ENCODE peak calls at places on chromosomes 3 and 15, in nine cellular contexts. F is neural progenitor cell, W is skeletal muscle cell, B is left ventricle myocardium inferior, P is LNCaP clone FGC, R is fibroblast of villous mesenchyme, J is AG09309, N is H1, T is A549. E is an unnamed sample.

GRCh38 chr3:16086690-16087089 is 87.8 kb upstream of the GALNT15 start:
- DNase-seq in J (no peak), W (no peak), B (no peak), P (no peak), N (no peak), F (peak), T (no peak), R (no peak), E (no peak)

GRCh38 chr3:126154391-126155279 is 25.8 kb downstream of the ALDH1L1 start:
- DNase-seq in F (no peak), J (no peak), R (no peak), B (no peak), W (no peak), N (no peak), T (no peak), P (no peak), E (no peak)

GRCh38 chr3:45593708-45594601 is 596 bp upstream of the LIMD1 start:
- DNase-seq in W (no peak), R (peak), B (peak), F (peak), N (no peak), J (no peak), P (no peak), T (peak), E (peak)

GRCh38 chr3:64730651-64731050 is 42.9 kb upstream of the ADAMTS9 start:
- DNase-seq in W (no peak), R (no peak), P (no peak), F (no peak), J (no peak), T (no peak), B (no peak), N (no peak), E (no peak)

GRCh38 chr3:160437083-160437455 is 12.5 kb downstream of the TRIM59 start:
- DNase-seq in B (no peak), W (no peak), N (no peak), R (no peak), J (no peak), P (no peak), F (no peak), T (no peak), E (no peak)

GRCh38 chr15:75823860-75824613 is 19.2 kb upstream of the UBE2Q2 start:
- DNase-seq in F (peak), T (peak), B (no peak), R (no peak), P (no peak), J (no peak), N (no peak), W (no peak), E (peak)

GRCh38 chr15:88624156-88624970 is 3.2 kb downstream of the AEN start:
- DNase-seq in F (peak), T (no peak), W (no peak), P (no peak), R (peak), N (no peak), B (no peak), J (no peak), E (no peak)

GRCh38 chr15:64148581-64148980 is 3.0 kb upstream of the SNX22 start:
- DNase-seq in W (no peak), N (no peak), J (no peak), F (no peak), R (no peak), P (no peak), T (no peak), B (no peak), E (no peak)

GRCh38 chr3:121430816-121431215 is 115.0 kb downstream of the POLQ start:
- DNase-seq in N (no peak), T (no peak), W (no peak), P (no peak), R (no peak), B (no peak), J (no peak), F (no peak), E (no peak)

GRCh38 chr15:37695719-37696118 is 238.7 kb upstream of the TMCO5A start:
- DNase-seq in P (no peak), N (no peak), T (no peak), R (no peak), B (no peak), J (no peak), F (no peak), W (peak), E (no peak)

GRCh38 chr3:68059628-68060027 is 405.2 kb upstream of the SUCLG2 start:
- DNase-seq in F (no peak), B (no peak), P (no peak), N (no peak), R (no peak), J (no peak), W (no peak), T (no peak), E (no peak)

GRCh38 chr15:74200394-74200793 is 2.2 kb downstream of the STRA6 start:
- DNase-seq in R (peak), B (no peak), T (peak), P (no peak), F (no peak), W (no peak), N (no peak), J (no peak), E (no peak)

GRCh38 chr3:12574656-12575055 is 17.8 kb downstream of the MKRN2 start:
- DNase-seq in T (no peak), B (no peak), W (no peak), F (no peak), P (no peak), N (no peak), J (no peak), R (no peak), E (no peak)

GRCh38 chr3:17579289-17580031 is 163.0 kb downstream of the TBC1D5 start:
- DNase-seq in T (no peak), N (no peak), R (peak), F (no peak), B (no peak), P (no peak), W (no peak), J (no peak), E (no peak)

GRCh38 chr15:92908369-92909057 is 8.4 kb downstream of the CHD2 start:
- DNase-seq in R (no peak), J (no peak), W (no peak), F (no peak), N (no peak), T (no peak), B (no peak), P (no peak), E (no peak)
- H3K4me3 ChIP-seq in R (peak), J (no peak), W (peak), F (no peak), N (no peak), T (peak), B (peak), P (peak), E (no peak)

DNA sequence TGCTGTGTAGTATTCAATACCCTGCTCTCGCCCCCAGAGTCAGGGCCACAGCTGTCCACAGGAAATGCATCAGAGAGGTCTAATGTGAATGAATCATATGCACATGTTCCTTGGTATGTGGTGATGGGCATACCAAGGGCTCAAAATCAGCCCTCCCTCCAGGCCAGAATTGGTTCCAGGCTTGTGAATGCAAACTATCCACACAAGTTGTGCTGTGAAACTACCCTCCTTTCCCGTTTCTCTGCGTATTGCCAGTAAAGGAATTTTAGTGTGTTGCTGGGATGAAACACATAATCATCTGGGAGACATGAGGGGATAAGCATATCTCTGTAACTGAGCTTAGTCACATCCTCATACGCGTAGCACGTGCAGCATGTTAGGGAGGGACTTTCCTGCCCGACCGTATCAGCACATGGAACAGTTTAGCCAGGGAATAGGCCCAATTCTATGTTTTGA is 9.2 kb upstream of the MME start:
- DNase-seq in W (peak), T (no peak), R (peak), N (no peak), F (no peak), J (peak), B (no peak), P (no peak), E (no peak)
- H3K4me3 ChIP-seq in W (no peak), T (no peak), R (no peak), N (no peak), F (no peak), J (no peak), B (no peak), P (no peak), E (no peak)

DNA sequence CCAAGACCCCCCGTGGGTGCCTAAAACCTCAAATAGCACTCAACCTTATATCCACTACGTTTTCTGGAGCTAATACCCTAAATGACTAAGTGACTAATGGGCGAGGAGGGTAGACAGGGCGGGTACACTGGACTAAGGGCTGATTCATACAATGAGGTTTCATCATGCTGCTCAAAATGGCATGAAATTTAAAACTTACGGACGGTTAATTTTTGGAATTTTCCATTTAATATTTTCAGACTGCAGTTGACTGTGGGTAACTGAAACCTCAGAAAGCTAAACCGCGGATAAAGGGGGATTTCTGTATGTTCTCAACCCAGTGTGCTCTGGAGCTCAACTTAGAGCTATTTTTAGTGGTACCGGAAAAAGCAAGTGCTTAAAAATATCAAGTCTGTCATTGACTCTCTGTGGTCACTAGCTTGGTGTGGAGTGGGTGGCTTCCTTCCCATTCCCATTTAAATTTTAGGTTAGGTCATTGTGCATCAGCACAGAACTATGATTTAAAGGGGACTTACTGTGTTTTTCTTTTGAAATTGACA is 72.9 kb downstream of the LRRC28 start:
- DNase-seq in P (no peak), T (peak), W (peak), N (no peak), J (peak), F (no peak), B (no peak), R (peak), E (no peak)
- H3K4me3 ChIP-seq in P (no peak), T (peak), W (peak), N (no peak), J (peak), F (no peak), B (peak), R (peak), E (no peak)

GRCh38 chr3:9362731-9363530 is at the start of gene THUMPD3:
- DNase-seq in R (peak), T (peak), J (peak), F (peak), B (peak), W (peak), N (peak), P (peak), E (peak)

GRCh38 chr3:9361691-9362388 is 1.0 kb upstream of the THUMPD3 start:
- DNase-seq in F (no peak), B (no peak), T (no peak), R (no peak), N (no peak), P (no peak), W (no peak), J (no peak), E (no peak)
- H3K4me3 ChIP-seq in F (peak), B (peak), T (peak), R (peak), N (peak), P (peak), W (peak), J (peak), E (peak)

GRCh38 chr3:42600958-42601675 is 631 bp downstream of the NKTR start:
- DNase-seq in J (peak), F (peak), W (peak), R (peak), T (peak), P (no peak), N (peak), B (peak), E (peak)
- H3K4me3 ChIP-seq in J (peak), F (peak), W (peak), R (peak), T (peak), P (peak), N (peak), B (peak), E (peak)

DNA sequence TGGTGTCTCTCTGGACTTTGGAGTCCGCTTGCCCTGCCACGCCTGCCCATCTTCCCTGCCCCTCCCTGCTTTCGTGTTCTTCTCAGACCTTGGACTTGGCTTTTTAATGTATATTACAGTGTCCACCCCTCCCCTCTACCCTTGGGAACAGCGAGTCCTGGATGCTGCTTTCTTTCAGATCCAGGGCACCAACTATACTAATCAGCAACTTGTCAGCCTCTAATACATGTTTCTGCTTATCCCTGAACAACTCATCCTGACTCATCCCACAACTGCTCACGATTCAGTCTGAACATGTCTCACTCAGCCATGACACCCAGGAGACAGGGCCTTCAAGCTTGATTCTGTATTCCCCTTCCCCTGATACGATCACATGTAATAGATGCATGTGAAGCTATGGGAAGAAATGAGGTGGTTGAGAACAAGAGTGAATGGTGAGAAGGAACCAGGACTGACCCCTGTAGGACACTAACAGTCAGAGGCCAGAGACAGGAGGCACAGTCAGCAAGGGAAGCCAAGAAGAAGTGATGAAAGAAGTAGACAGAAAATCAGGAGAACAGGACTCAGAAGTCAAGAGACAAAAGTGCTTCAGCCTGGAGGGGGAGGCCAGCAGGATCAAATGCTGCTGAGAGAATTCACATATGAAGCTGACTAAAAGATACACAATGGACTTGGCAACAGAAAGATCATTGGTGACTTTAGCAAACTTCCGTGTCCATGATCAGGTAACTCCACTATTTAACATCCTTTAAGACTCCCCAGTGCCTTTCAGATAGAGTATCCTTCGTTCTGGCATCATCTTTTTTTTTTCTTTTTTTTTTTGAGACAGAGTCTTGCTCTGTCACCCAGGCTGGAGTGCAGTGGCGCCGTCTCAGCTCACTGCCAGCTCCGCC is 35.4 kb downstream of the BCL2L10 start:
- DNase-seq in J (no peak), F (no peak), B (no peak), T (peak), P (no peak), N (no peak), W (peak), R (peak), E (no peak)
- H3K4me3 ChIP-seq in J (no peak), F (no peak), B (no peak), T (no peak), P (no peak), N (no peak), W (no peak), R (no peak), E (no peak)

GRCh38 chr15:39108021-39108420 is 472.9 kb upstream of the THBS1 start:
- DNase-seq in W (no peak), R (no peak), B (no peak), J (no peak), F (no peak), T (no peak), P (no peak), N (no peak), E (no peak)
- H3K4me3 ChIP-seq in W (no peak), R (no peak), B (no peak), J (no peak), F (no peak), T (no peak), P (no peak), N (no peak), E (no peak)

GRCh38 chr3:169869484-169870304 is at the start of gene LRRC31:
- DNase-seq in B (no peak), F (no peak), T (no peak), W (no peak), P (peak), J (no peak), R (no peak), N (no peak), E (no peak)
- H3K4me3 ChIP-seq in B (no peak), F (no peak), T (no peak), W (no peak), P (no peak), J (no peak), R (no peak), N (no peak), E (no peak)

DNA sequence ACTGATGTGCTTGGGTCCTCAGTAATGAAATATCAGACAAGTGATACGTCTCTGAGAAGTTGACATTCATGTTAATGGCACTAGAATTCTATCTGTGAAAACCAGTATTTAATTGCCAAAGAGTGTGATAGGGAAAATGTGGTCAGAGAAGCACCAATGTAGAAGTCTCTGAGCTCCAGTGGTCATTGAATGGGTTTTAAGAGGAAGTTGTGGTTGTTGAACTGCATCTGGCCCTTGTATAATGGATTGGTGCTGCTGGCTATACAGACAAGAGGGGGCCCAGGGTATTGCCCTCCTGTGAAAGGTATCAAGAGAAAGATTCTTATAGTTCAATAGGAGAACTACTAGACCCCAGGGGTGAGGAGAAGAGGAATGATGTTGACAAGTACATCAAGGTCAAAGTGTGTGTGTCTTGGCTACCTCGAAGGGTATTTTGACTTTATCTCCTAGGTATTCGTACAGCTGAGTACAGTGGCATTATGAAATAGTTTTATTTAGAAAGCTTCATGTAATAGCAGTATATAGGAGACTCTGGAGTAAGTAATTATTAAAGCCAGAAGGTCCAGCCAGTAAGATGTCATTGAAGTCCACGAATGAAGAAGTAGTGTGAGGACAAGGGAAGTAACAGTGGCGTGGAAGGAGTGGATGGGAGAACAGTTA is 47.1 kb downstream of the CHD2 start:
- DNase-seq in J (no peak), T (no peak), W (no peak), R (no peak), N (no peak), F (no peak), B (no peak), P (no peak), E (no peak)
- H3K4me3 ChIP-seq in J (no peak), T (no peak), W (no peak), R (no peak), N (no peak), F (no peak), B (no peak), P (no peak), E (no peak)

GRCh38 chr3:32844914-32845313 is 27.1 kb downstream of the TRIM71 start:
- DNase-seq in J (no peak), R (no peak), W (no peak), P (peak), B (no peak), N (no peak), F (no peak), T (no peak), E (no peak)

GRCh38 chr3:32842531-32842931 is 24.7 kb downstream of the TRIM71 start:
- DNase-seq in T (no peak), J (no peak), W (no peak), F (no peak), B (no peak), N (no peak), P (no peak), R (no peak), E (no peak)

GRCh38 chr3:32842987-32843386 is 25.2 kb downstream of the TRIM71 start:
- DNase-seq in T (no peak), P (no peak), R (no peak), B (no peak), J (no peak), N (no peak), W (no peak), F (peak), E (peak)

GRCh38 chr3:32844322-32844654 is 26.5 kb downstream of the TRIM71 start:
- DNase-seq in N (no peak), J (no peak), B (no peak), P (no peak), W (no peak), T (no peak), R (no peak), F (peak), E (no peak)

GRCh38 chr3:32843504-32844321 is 25.9 kb downstream of the TRIM71 start:
- DNase-seq in W (no peak), P (no peak), F (peak), R (no peak), N (peak), B (no peak), J (no peak), T (no peak), E (peak)
- H3K4me3 ChIP-seq in W (no peak), P (no peak), F (peak), R (no peak), N (peak), B (no peak), J (no peak), T (no peak), E (no peak)